ENCODE peak calls at places on chromosomes 6 and 20, in six cellular contexts. G, H, O, A, C and S are unnamed samples.

GRCh38 chr6:119079288-119079809 is 885 bp upstream of the FAM184A start:
- DNase-seq in G (no peak), H (no peak), O (peak; percentile 54), A (no peak), C (no peak), S (peak; percentile 33)

GRCh38 chr20:23246682-23247664 is 103.6 kb upstream of the NXT1 start:
- DNase-seq in G (no peak), H (no peak), O (no peak), A (no peak), C (no peak), S (no peak)

GRCh38 chr20:60138263-60139127 is 180.3 kb downstream of the CDH26 start:
- DNase-seq in G (no peak), H (no peak), O (peak; percentile 48), A (no peak), C (no peak), S (no peak)

GRCh38 chr6:105068407-105068806 is 111.4 kb downstream of the POPDC3 start:
- DNase-seq in G (no peak), H (no peak), O (no peak), A (no peak), C (no peak), S (no peak)

GRCh38 chr20:945841-946240 is 29.7 kb upstream of the ANGPT4 start:
- DNase-seq in G (no peak), H (no peak), O (no peak), A (no peak), C (no peak), S (no peak)

GRCh38 chr20:24208652-24209051 is 220.1 kb upstream of the GGTLC1 start:
- DNase-seq in G (no peak), H (no peak), O (no peak), A (no peak), C (peak; percentile 65), S (no peak)

GRCh38 chr6:3389390-3390167 is 67.3 kb downstream of the SLC22A23 start:
- DNase-seq in G (no peak), H (no peak), O (peak; percentile 16), A (no peak), C (no peak), S (no peak)

GRCh38 chr6:47690791-47691190 is 7.6 kb upstream of the ADGRF4 start:
- DNase-seq in G (no peak), H (no peak), O (no peak), A (no peak), C (no peak), S (no peak)

GRCh38 chr20:3563548-3564177 is 92.8 kb downstream of the ATRN start:
- DNase-seq in G (peak; percentile 23), H (no peak), O (peak; percentile 69), A (peak; percentile 27), C (no peak), S (peak; percentile 50)

GRCh38 chr6:20757761-20758160 is 223.5 kb downstream of the CDKAL1 start:
- DNase-seq in G (no peak), H (no peak), O (peak; percentile 79), A (no peak), C (no peak), S (no peak)

GRCh38 chr6:161228911-161229591 is 44.8 kb downstream of the AGPAT4 start:
- DNase-seq in G (peak; percentile 17), H (no peak), O (peak; percentile 95), A (peak; percentile 44), C (no peak), S (peak; percentile 97)

GRCh38 chr20:14208956-14209355 is 128.5 kb downstream of the FLRT3 start:
- DNase-seq in G (no peak), H (no peak), O (no peak), A (no peak), C (no peak), S (no peak)

GRCh38 chr6:41449399-41450245 is 96.6 kb upstream of the FOXP4 start:
- DNase-seq in G (no peak), H (no peak), O (no peak), A (no peak), C (no peak), S (no peak)

GRCh38 chr6:122809001-122809400 is 19.9 kb downstream of the SMPDL3A start:
- DNase-seq in G (no peak), H (no peak), O (peak; percentile 48), A (no peak), C (no peak), S (peak; percentile 65)

GRCh38 chr20:63566395-63567131 is 7.5 kb downstream of the HELZ2 start:
- DNase-seq in G (no peak), H (no peak), O (no peak), A (no peak), C (no peak), S (no peak)

GRCh38 chr20:23243791-23244190 is 106.8 kb upstream of the NXT1 start:
- DNase-seq in G (no peak), H (no peak), O (no peak), A (no peak), C (no peak), S (no peak)

GRCh38 chr6:100465701-100466409 is 1.1 kb upstream of the SIM1 start:
- DNase-seq in G (peak; percentile 47), H (no peak), O (no peak), A (no peak), C (no peak), S (peak; percentile 31)

GRCh38 chr20:18717062-18717461 is 96.5 kb upstream of the SCP2D1 start:
- DNase-seq in G (no peak), H (no peak), O (no peak), A (no peak), C (no peak), S (no peak)

GRCh38 chr20:47490795-47491194 is 10.9 kb upstream of the NCOA3 start:
- DNase-seq in G (no peak), H (no peak), O (no peak), A (no peak), C (no peak), S (no peak)

GRCh38 chr20:47493954-47494293 is 7.8 kb upstream of the NCOA3 start:
- DNase-seq in G (no peak), H (no peak), O (no peak), A (peak; percentile 84), C (no peak), S (no peak)

GRCh38 chr20:47493175-47493953 is 8.3 kb upstream of the NCOA3 start:
- DNase-seq in G (no peak), H (no peak), O (peak; percentile 63), A (peak; percentile 70), C (no peak), S (peak; percentile 75)

GRCh38 chr20:47489448-47489872 is 12.2 kb upstream of the NCOA3 start:
- DNase-seq in G (no peak), H (no peak), O (no peak), A (peak; percentile 70), C (no peak), S (no peak)

DNA sequence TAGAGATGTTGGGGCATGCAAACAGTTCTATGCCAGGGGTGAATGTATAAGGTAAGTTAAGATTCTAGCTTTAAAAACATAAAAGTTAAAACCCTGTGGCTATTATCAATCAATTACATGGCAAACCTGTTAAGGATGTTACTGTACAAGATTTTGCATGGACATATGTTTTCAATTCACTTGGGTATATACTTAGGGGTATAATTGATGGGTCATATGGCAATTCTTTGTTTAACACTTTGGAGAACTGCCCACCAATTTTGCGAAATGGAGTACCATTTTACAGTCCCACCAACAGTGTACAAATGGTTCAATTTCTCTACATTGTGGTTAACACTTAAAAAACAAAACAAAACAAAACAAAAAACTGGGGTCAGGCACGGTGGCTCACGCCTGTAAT is 9.4 kb upstream of the NCOA3 start:
- DNase-seq in G (no peak), H (no peak), O (no peak), A (no peak), C (no peak), S (no peak)
- H3K27ac ChIP-seq in G (no peak overlapping the region), H (no peak overlapping the region), O (no peak overlapping the region), A (no peak overlapping the region), C (no peak overlapping the region), S (no peak overlapping the region)

GRCh38 chr6:158819213-158819976 is at the start of gene EZR:
- DNase-seq in G (peak; percentile 67), H (peak; percentile 71), O (peak; percentile 57), A (peak; percentile 71), C (peak; percentile 89), S (peak; percentile 54)
- H4K8ac ChIP-seq in G (no peak within 1 kb of the TSS), H (peak within 1 kb of the TSS; percentile 95), O (peak within 1 kb of the TSS; percentile 98), A (peak within 1 kb of the TSS; percentile 98), C (no peak within 1 kb of the TSS), S (peak within 1 kb of the TSS; percentile 87)

GRCh38 chr20:43355610-43356009 is 102.1 kb upstream of the SRSF6 start:
- DNase-seq in G (no peak), H (no peak), O (no peak), A (no peak), C (no peak), S (no peak)

GRCh38 chr20:43358811-43359210 is 98.9 kb upstream of the SRSF6 start:
- DNase-seq in G (no peak), H (no peak), O (no peak), A (no peak), C (no peak), S (no peak)

GRCh38 chr20:43360016-43360415 is 97.7 kb upstream of the SRSF6 start:
- DNase-seq in G (no peak), H (no peak), O (no peak), A (no peak), C (no peak), S (no peak)

GRCh38 chr20:43361526-43361925 is 96.2 kb upstream of the SRSF6 start:
- DNase-seq in G (no peak), H (no peak), O (no peak), A (no peak), C (no peak), S (no peak)

GRCh38 chr20:43357352-43357751 is 100.3 kb upstream of the SRSF6 start:
- DNase-seq in G (no peak), H (no peak), O (no peak), A (no peak), C (no peak), S (no peak)
- H4K91ac ChIP-seq in G (no peak overlapping the region), H (no peak overlapping the region), O (no peak overlapping the region), A (no peak overlapping the region), C (no peak overlapping the region), S (no peak overlapping the region)

DNA sequence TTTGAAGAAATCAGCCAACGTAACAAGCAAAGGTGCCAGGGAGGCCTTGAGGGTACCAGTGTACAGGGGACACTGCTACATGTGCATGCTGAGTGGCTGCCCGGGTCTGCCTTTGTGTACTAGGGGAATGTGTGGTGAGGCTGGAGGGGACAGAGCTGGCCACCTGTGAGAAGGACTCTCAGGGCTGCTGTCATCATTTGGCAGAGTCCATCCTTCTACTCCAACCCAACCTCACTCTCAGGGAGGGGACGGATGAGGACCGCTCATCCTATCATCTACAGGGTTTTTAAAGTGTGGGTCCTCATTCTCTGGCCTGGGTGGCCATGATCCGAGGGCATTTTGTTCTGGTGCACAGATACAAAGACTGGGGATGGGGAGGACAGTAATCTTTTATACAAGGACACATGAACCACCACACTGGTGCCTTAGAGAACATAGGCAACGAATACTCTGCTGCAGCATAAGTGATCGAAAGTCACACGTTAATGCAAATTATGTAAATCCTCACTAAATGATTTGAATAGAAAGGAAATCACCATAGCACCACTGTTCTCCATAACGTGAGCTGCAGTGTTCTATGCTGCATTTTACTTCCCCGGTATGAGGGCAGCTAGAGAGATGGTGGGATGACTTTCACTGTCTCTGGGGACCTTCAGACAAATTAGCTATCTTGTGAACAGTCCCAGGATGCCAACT is 181.4 kb downstream of the GMPR start:
- DNase-seq in G (no peak), H (no peak), O (no peak), A (no peak), C (no peak), S (no peak)
- H3K27ac ChIP-seq in G (no peak overlapping the region), H (no peak overlapping the region), O (no peak overlapping the region), A (no peak overlapping the region), C (no peak overlapping the region), S (no peak overlapping the region)